ENCODE peak calls at places on chromosome 20, in seven cellular contexts. One of them, this sample, is unnamed.

GRCh38 chr20:63121246-63121645 is 94.7 kb downstream of the YTHDF1 start:
- DNase-seq in fibroblast of the conjunctiva: no peak
- DNase-seq in NCI-H2029 treated with DMSO at 0.1 percent for 48 hours: no peak
- DNase-seq in central memory CD4-positive, alpha-beta T cell: no peak
- DNase-seq in Calu3: no peak
- DNase-seq in neural crest cell: no peak
- DNase-seq in AG08396: no peak
- DNase-seq in this sample: no peak

GRCh38 chr20:38883081-38883980 is 42.9 kb upstream of the FAM83D start:
- DNase-seq in AG08396: no peak
- DNase-seq in fibroblast of the conjunctiva: no peak
- DNase-seq in neural crest cell: no peak
- DNase-seq in central memory CD4-positive, alpha-beta T cell: no peak
- DNase-seq in NCI-H2029 treated with DMSO at 0.1 percent for 48 hours: no peak
- DNase-seq in Calu3: no peak
- DNase-seq in this sample: no peak

GRCh38 chr20:24479106-24479505 is 9.7 kb downstream of the SYNDIG1 start:
- DNase-seq in AG08396: no peak
- DNase-seq in Calu3: no peak
- DNase-seq in neural crest cell: no peak
- DNase-seq in fibroblast of the conjunctiva: no peak
- DNase-seq in central memory CD4-positive, alpha-beta T cell: no peak
- DNase-seq in NCI-H2029 treated with DMSO at 0.1 percent for 48 hours: no peak
- DNase-seq in this sample: no peak

GRCh38 chr20:37758332-37758731 is 64.5 kb downstream of the CTNNBL1 start:
- DNase-seq in AG08396: no peak
- DNase-seq in central memory CD4-positive, alpha-beta T cell: no peak
- DNase-seq in Calu3: peak
- DNase-seq in fibroblast of the conjunctiva: no peak
- DNase-seq in NCI-H2029 treated with DMSO at 0.1 percent for 48 hours: no peak
- DNase-seq in neural crest cell: no peak
- DNase-seq in this sample: no peak

GRCh38 chr20:46990017-46990810 is 95.6 kb downstream of the EYA2 start:
- DNase-seq in NCI-H2029 treated with DMSO at 0.1 percent for 48 hours: no peak
- DNase-seq in neural crest cell: no peak
- DNase-seq in Calu3: peak
- DNase-seq in AG08396: no peak
- DNase-seq in fibroblast of the conjunctiva: no peak
- DNase-seq in central memory CD4-positive, alpha-beta T cell: no peak
- DNase-seq in this sample: no peak

GRCh38 chr20:62603021-62603906 is 39.0 kb upstream of the SLCO4A1 start:
- DNase-seq in neural crest cell: no peak
- DNase-seq in fibroblast of the conjunctiva: no peak
- DNase-seq in AG08396: peak
- DNase-seq in central memory CD4-positive, alpha-beta T cell: peak
- DNase-seq in NCI-H2029 treated with DMSO at 0.1 percent for 48 hours: peak
- DNase-seq in Calu3: no peak
- DNase-seq in this sample: no peak

GRCh38 chr20:25521382-25521781 is 63.9 kb downstream of the NINL start:
- DNase-seq in NCI-H2029 treated with DMSO at 0.1 percent for 48 hours: no peak
- DNase-seq in neural crest cell: no peak
- DNase-seq in AG08396: no peak
- DNase-seq in central memory CD4-positive, alpha-beta T cell: no peak
- DNase-seq in fibroblast of the conjunctiva: no peak
- DNase-seq in Calu3: no peak
- DNase-seq in this sample: no peak

GRCh38 chr20:25468126-25469075 is 60.9 kb downstream of the GINS1 start:
- DNase-seq in central memory CD4-positive, alpha-beta T cell: no peak
- DNase-seq in fibroblast of the conjunctiva: no peak
- DNase-seq in AG08396: no peak
- DNase-seq in Calu3: no peak
- DNase-seq in NCI-H2029 treated with DMSO at 0.1 percent for 48 hours: no peak
- DNase-seq in neural crest cell: no peak
- DNase-seq in this sample: no peak

GRCh38 chr20:58746551-58747399 is 54.2 kb downstream of the NPEPL1 start:
- DNase-seq in neural crest cell: no peak
- DNase-seq in NCI-H2029 treated with DMSO at 0.1 percent for 48 hours: no peak
- DNase-seq in AG08396: no peak
- DNase-seq in central memory CD4-positive, alpha-beta T cell: no peak
- DNase-seq in fibroblast of the conjunctiva: no peak
- DNase-seq in Calu3: no peak
- DNase-seq in this sample: no peak